ENCODE peak calls at places on chromosome 11, in nine cellular contexts. G is heart right ventricle, V is lower lobe of right lung, Y is body of pancreas, E is tibial nerve, H is fibroblast of lung, O is GM12878, I is lung, P is Peyer's patch. N is an unnamed sample. For H3K27me3, the result is how much of the 10 kb centered on the place peaks cover.

GRCh38 chr11:126090452-126090851 is 27.8 kb upstream of the CDON start:
- DNase-seq in G (no peak), V (no peak), Y (no peak), E (no peak), H (no peak), O (no peak), I (no peak), P (no peak), N (no peak)

GRCh38 chr11:96854425-96854824 is 464.6 kb downstream of the JRKL start:
- DNase-seq in G (no peak), V (no peak), Y (no peak), E (no peak), H (no peak), O (no peak), I (no peak), P (no peak), N (no peak)

GRCh38 chr11:12213920-12214319 is 103.5 kb downstream of the MICAL2 start:
- DNase-seq in G (no peak), V (no peak), Y (no peak), E (no peak), H (peak), O (no peak), I (no peak), P (no peak), N (no peak)

GRCh38 chr11:65275906-65276305 is 14.1 kb downstream of the POLA2 start:
- DNase-seq in G (no peak), V (no peak), Y (peak), E (no peak), H (no peak), O (no peak), I (no peak), P (no peak), N (no peak)

GRCh38 chr11:58394195-58394594 is 12.5 kb downstream of the OR5B3 start:
- DNase-seq in G (no peak), V (no peak), Y (no peak), E (no peak), H (peak), O (no peak), I (no peak), P (no peak), N (no peak)

GRCh38 chr11:69240332-69241074 is 53.5 kb upstream of the MYEOV start:
- DNase-seq in G (no peak), V (no peak), Y (peak), E (no peak), H (peak), O (no peak), I (no peak), P (peak), N (no peak)

GRCh38 chr11:17779861-17780594 is 45.4 kb downstream of the KCNC1 start:
- DNase-seq in G (no peak), V (no peak), Y (no peak), E (no peak), H (no peak), O (no peak), I (no peak), P (no peak), N (no peak)

GRCh38 chr11:82883853-82884252 is 16.4 kb downstream of the PRCP start:
- DNase-seq in G (no peak), V (no peak), Y (no peak), E (no peak), H (no peak), O (no peak), I (no peak), P (no peak), N (no peak)

GRCh38 chr11:59822989-59823566 is 12.5 kb upstream of the MRPL16 start:
- DNase-seq in G (no peak), V (no peak), Y (peak), E (no peak), H (peak), O (no peak), I (no peak), P (peak), N (no peak)

GRCh38 chr11:27085115-27085514 is 44.5 kb downstream of the BBOX1 start:
- DNase-seq in G (no peak), V (no peak), Y (no peak), E (no peak), H (no peak), O (no peak), I (no peak), P (no peak), N (no peak)

GRCh38 chr11:47948137-47948536 is 32.2 kb upstream of the PTPRJ start:
- DNase-seq in G (no peak), V (no peak), Y (no peak), E (no peak), H (no peak), O (no peak), I (no peak), P (no peak), N (no peak)

GRCh38 chr11:119778391-119779194 is 49.6 kb upstream of the NECTIN1 start:
- DNase-seq in G (no peak), V (no peak), Y (no peak), E (no peak), H (no peak), O (no peak), I (no peak), P (no peak), N (no peak)

GRCh38 chr11:119673389-119674336 is 55.3 kb downstream of the NECTIN1 start:
- DNase-seq in G (no peak), V (no peak), Y (peak), E (no peak), H (no peak), O (peak), I (no peak), P (peak), N (peak)

GRCh38 chr11:66495401-66495844 is 15.0 kb upstream of the BBS1 start:
- DNase-seq in G (no peak), V (no peak), Y (no peak), E (no peak), H (no peak), O (no peak), I (no peak), P (no peak), N (no peak)
- TF ChIP-seq CTCF in G (no peak), V (no peak), Y (no peak), E (no peak), H (no peak), O (peak), I (no peak), P (no peak), N (peak)

DNA sequence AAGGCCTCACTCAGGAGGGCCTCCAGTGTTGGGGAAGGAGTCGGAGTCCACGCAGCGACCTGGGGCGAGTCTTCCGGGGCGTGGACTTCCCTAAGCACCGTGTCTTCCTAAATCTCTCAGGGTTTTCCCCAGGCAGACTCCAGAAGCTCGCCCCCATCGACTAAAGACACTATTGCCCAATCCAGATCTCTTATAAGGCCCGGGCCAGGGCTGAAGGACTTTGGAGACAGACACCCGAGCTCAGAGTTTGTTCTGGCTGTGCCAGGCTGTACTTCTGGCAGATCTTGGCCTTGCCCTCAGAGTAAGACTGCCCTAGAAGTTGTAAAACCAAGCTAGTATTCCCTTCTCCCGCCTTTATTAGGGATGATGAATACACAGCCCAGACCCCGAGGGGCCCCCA is 191.4 kb downstream of the BUD13 start:
- DNase-seq in G (no peak), V (no peak), Y (no peak), E (no peak), H (no peak), O (no peak), I (no peak), P (no peak), N (no peak)
- H3K27me3 ChIP-seq in G (half or more), V (under half), Y (under half), E (under half), H (under half), O (under half), I (under half), P (under half), N (under half)

DNA sequence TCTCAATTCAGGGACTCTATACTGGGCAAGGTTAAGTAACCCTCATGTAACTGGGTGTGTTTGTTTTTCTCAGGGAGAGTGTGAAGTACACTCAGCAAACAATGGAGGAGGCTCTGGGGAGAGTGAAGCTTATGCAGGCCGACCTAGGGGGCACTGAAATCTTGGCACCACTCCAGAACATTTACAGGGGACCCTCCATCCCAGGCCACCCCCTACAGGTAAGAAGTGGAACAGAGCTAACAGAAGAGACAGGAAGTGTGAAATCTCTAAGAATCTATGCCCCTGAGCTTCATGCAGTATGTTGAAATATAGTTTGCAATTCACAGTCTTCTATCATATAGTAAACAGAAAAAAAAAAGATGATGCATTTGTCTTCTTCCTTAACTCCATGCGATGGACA is 8.3 kb downstream of the VWA5A start:
- DNase-seq in G (no peak), V (no peak), Y (no peak), E (no peak), H (no peak), O (no peak), I (no peak), P (no peak), N (no peak)
- TF ChIP-seq CTCF in G (no peak), V (no peak), Y (no peak), E (no peak), H (no peak), O (no peak), I (no peak), P (no peak), N (peak)

DNA sequence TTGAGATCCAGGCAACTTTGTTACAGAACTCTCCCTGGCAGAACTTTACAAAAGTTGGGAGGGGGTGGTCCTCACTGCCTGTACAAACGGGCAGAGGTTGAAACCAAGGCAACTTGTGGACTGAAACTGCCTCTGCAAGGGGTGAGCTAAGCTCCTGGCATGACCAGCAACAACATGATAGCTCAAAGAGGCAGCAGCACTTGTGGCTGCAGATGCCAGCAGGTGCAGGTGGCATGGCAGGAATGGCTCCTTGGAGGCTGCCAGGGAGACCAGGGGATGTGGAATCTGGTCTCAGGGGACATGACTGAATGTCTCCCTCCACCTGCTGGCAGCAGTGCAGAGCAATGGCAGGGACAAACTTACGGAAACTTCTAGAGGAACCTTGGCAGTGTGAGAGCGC is 38.8 kb upstream of the PHF21A start:
- DNase-seq in G (no peak), V (no peak), Y (peak), E (no peak), H (no peak), O (no peak), I (no peak), P (no peak), N (no peak)
- H3K27me3 ChIP-seq in G (under half), V (under half), Y (under half), E (under half), H (under half), O (under half), I (under half), P (under half), N (under half)

GRCh38 chr11:32152821-32153220 is 61.9 kb downstream of the RCN1 start:
- DNase-seq in G (no peak), V (no peak), Y (no peak), E (no peak), H (no peak), O (no peak), I (no peak), P (no peak), N (no peak)

GRCh38 chr11:32151036-32151435 is 60.2 kb downstream of the RCN1 start:
- DNase-seq in G (no peak), V (no peak), Y (no peak), E (no peak), H (no peak), O (no peak), I (no peak), P (no peak), N (no peak)

GRCh38 chr11:32149748-32150147 is 58.9 kb downstream of the RCN1 start:
- DNase-seq in G (no peak), V (no peak), Y (no peak), E (no peak), H (no peak), O (no peak), I (no peak), P (no peak), N (no peak)

GRCh38 chr11:32153747-32154146 is 62.9 kb downstream of the RCN1 start:
- DNase-seq in G (no peak), V (no peak), Y (no peak), E (no peak), H (no peak), O (no peak), I (no peak), P (no peak), N (no peak)

DNA sequence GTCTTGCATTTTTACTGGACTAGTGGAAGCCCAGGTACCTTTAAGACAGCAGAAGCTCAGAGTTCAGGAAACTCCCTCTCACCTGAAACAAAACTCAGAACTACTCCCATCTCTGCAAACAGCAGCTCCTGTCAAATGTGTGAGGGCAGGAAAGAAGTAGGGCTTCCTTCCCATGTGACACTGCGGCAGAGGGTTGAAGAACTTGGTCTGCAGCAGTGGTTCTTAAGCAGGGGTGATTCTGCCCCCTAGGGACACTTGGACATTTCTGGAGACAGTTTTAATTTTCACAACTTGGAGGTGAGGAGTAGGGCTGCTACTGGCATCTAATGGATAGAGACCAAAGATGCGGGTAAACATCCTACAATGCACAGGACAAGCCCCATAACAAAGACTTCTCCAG is 63.4 kb downstream of the RCN1 start:
- DNase-seq in G (no peak), V (no peak), Y (no peak), E (no peak), H (peak), O (peak), I (no peak), P (no peak), N (no peak)
- TF ChIP-seq CTCF in G (no peak), V (no peak), Y (peak), E (no peak), H (peak), O (no peak), I (no peak), P (no peak), N (peak)

N was measured in GM06990.